ENCODE peak calls at places on chromosomes 16 and 17, in six cellular contexts. W is foreskin fibroblast, Z is uterus, E is A549, X is right lobe of liver, O is cardiac fibroblast. G is an unnamed sample.

GRCh38 chr17:74213897-74214386 is 571 bp downstream of the TTYH2 start:
- DNase-seq in Z (peak), X (no peak), W (no peak), E (no peak), O (no peak), G (no peak)

GRCh38 chr17:50268632-50269287 is 5.5 kb upstream of the TMEM92 start:
- DNase-seq in X (no peak), O (peak), E (no peak), Z (peak), W (no peak), G (no peak)

GRCh38 chr17:16994626-16995025 is 22.7 kb upstream of the TNFRSF13B start:
- DNase-seq in W (peak), Z (no peak), X (no peak), O (no peak), E (no peak), G (no peak)

GRCh38 chr17:77473615-77474226 is 333.0 kb downstream of the SEC14L1 start:
- DNase-seq in E (no peak), W (no peak), O (no peak), X (no peak), Z (no peak), G (no peak)

GRCh38 chr17:75685508-75685907 is 18.4 kb downstream of the SAP30BP start:
- DNase-seq in E (no peak), W (peak), X (no peak), Z (no peak), O (no peak), G (no peak)

GRCh38 chr17:81184596-81184995 is 18.6 kb upstream of the AATK start:
- DNase-seq in W (no peak), X (no peak), O (no peak), E (no peak), Z (no peak), G (no peak)

GRCh38 chr16:76386784-76387183 is 109.6 kb downstream of the CNTNAP4 start:
- DNase-seq in Z (no peak), X (no peak), E (peak), O (peak), W (peak), G (no peak)

GRCh38 chr17:282000-282911 is 70.4 kb downstream of the RPH3AL start:
- DNase-seq in E (no peak), Z (peak), W (peak), X (peak), O (no peak), G (no peak)

GRCh38 chr17:82300707-82301270 is 16.6 kb downstream of the CD7 start:
- DNase-seq in Z (peak), X (peak), E (peak), O (peak), W (peak), G (no peak)

GRCh38 chr17:78364436-78365281 is 4.8 kb upstream of the SOCS3 start:
- DNase-seq in X (no peak), W (no peak), O (no peak), Z (no peak), E (no peak), G (no peak)

GRCh38 chr16:31092330-31092729 is 2.3 kb downstream of the VKORC1 start:
- DNase-seq in O (no peak), W (peak), E (no peak), Z (no peak), X (no peak), G (no peak)

GRCh38 chr16:58515871-58516767 is 802 bp downstream of the SETD6 start:
- DNase-seq in E (no peak), X (peak), Z (no peak), W (peak), O (no peak), G (no peak)

GRCh38 chr16:311725-312124 is 28.8 kb downstream of the PDIA2 start:
- DNase-seq in O (no peak), E (no peak), W (no peak), Z (no peak), X (no peak), G (no peak)

GRCh38 chr16:82195917-82196494 is 26.0 kb upstream of the MPHOSPH6 start:
- DNase-seq in O (peak), W (peak), X (no peak), E (no peak), Z (no peak), G (no peak)

GRCh38 chr16:58584831-58585505 is 44.7 kb downstream of the CNOT1 start:
- DNase-seq in E (no peak), W (no peak), X (no peak), O (no peak), Z (no peak), G (no peak)

GRCh38 chr17:31754239-31754945 is 104.7 kb downstream of the COPRS start:
- DNase-seq in Z (no peak), X (no peak), E (peak), W (peak), O (peak), G (peak)

GRCh38 chr16:50615891-50616290 is 65.2 kb downstream of the SNX20 start:
- DNase-seq in E (no peak), W (no peak), X (no peak), Z (no peak), O (no peak), G (no peak)

GRCh38 chr16:11198817-11199216 is 57.2 kb downstream of the SOCS1 start:
- DNase-seq in X (no peak), Z (no peak), E (peak), W (no peak), O (no peak), G (no peak)

GRCh38 chr16:70738083-70738977 is 52.5 kb upstream of the MTSS2 start:
- DNase-seq in Z (peak), O (peak), E (peak), X (peak), W (peak), G (no peak)

GRCh38 chr17:57988301-57989010 is 402 bp upstream of the VEZF1 start:
- DNase-seq in X (peak), Z (peak), E (peak), W (peak), O (peak), G (no peak)

GRCh38 chr17:59846391-59847165 is 46.2 kb downstream of the TUBD1 start:
- DNase-seq in W (peak), E (peak), O (peak), Z (peak), X (no peak), G (peak)

GRCh38 chr17:19744922-19745757 is 3.0 kb downstream of the ALDH3A1 start:
- DNase-seq in E (peak), W (peak), Z (peak), O (peak), X (peak), G (peak)

DNA sequence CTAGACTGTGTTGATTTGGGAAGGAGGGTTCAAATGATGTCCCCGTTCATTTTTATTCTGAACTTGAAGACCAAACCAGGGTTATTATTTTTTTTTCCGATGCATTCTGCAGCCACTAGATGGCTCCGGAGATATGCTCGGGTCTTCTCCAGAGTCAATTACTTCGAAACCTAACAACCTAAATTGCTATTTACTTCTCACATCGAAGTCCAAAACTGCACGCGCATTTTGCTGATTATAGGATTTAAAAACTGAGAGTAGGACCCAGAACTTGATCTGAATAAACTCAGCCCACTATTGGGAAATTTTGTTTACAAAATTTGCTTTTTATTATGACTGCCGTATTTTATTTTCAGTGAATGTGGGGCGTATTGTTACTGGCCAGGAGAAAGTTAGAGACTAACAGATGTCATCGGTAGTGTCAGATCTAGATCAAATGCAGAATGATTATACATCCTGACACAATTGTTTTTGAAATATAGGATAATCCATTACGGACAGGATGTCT is 263.8 kb downstream of the HS3ST3A1 start:
- DNase-seq in W (peak), E (peak), O (peak), Z (no peak), X (no peak), G (no peak)
- H3K4me3 ChIP-seq in W (peak), E (peak), O (peak), Z (no peak), X (peak), G (peak)

GRCh38 chr16:51967566-51967965 is 579.4 kb downstream of the TOX3 start:
- DNase-seq in E (no peak), W (no peak), X (no peak), O (no peak), Z (no peak), G (no peak)

GRCh38 chr16:51968756-51969155 is 578.2 kb downstream of the TOX3 start:
- DNase-seq in X (no peak), O (peak), W (peak), Z (no peak), E (no peak), G (no peak)

GRCh38 chr16:51971184-51971583 is 575.8 kb downstream of the TOX3 start:
- DNase-seq in W (peak), E (peak), O (peak), Z (no peak), X (no peak), G (no peak)
- TF ChIP-seq CTCF in W (peak), E (no peak), O (peak), Z (no peak), X (no peak), G (peak)

GRCh38 chr17:34979650-34980352 is 511 bp upstream of the LIG3 start:
- DNase-seq in W (peak), X (no peak), E (no peak), Z (no peak), O (peak), G (no peak)

GRCh38 chr17:34979153-34979552 is 1.2 kb upstream of the LIG3 start:
- DNase-seq in E (no peak), W (no peak), X (no peak), O (no peak), Z (no peak), G (no peak)

GRCh38 chr17:34980353-34980680 is at the start of gene LIG3:
- DNase-seq in X (peak), E (peak), W (peak), O (peak), Z (peak), G (peak)

GRCh38 chr17:34980681-34981537 is 597 bp downstream of the LIG3 start:
- DNase-seq in Z (peak), O (peak), E (peak), X (peak), W (peak), G (peak)

GRCh38 chr17:34981538-34982241 is 1.4 kb downstream of the LIG3 start:
- DNase-seq in Z (no peak), X (no peak), E (no peak), W (peak), O (peak), G (no peak)
- H3K4me3 ChIP-seq in Z (peak), X (peak), E (peak), W (peak), O (peak), G (peak)

GRCh38 chr16:9225527-9226316 is 134.3 kb downstream of the HAPSTR1 start:
- DNase-seq in Z (no peak), W (no peak), E (peak), X (no peak), O (no peak), G (no peak)
- TF ChIP-seq CTCF in Z (no peak), W (peak), E (peak), X (no peak), O (no peak), G (peak)

G was measured in kidney epithelial cell.